ENCODE peak calls at places on chromosomes 7 and 10, in four cellular contexts. D is HepG2, C is K562, E is H1. B is an unnamed sample. For H3K36me3, the result is how much of the 10 kb centered on the place peaks cover.

GRCh38 chr7:139494835-139495568 is 11.5 kb upstream of the KLRG2 start:
- DNase-seq in D (no peak), C (no peak), E (no peak), B (peak)

GRCh38 chr7:77667459-77668090 is 28.7 kb upstream of the RSBN1L start:
- DNase-seq in D (no peak), C (no peak), E (peak), B (no peak)

GRCh38 chr7:23594879-23595604 is 2.1 kb upstream of the CCDC126 start:
- DNase-seq in D (peak), C (no peak), E (no peak), B (peak)

GRCh38 chr10:53006663-53007610 is 234.4 kb upstream of the MBL2 start:
- DNase-seq in D (peak), C (no peak), E (no peak), B (no peak)

GRCh38 chr10:79145174-79145483 is 76.4 kb downstream of the ZMIZ1 start:
- DNase-seq in D (no peak), C (no peak), E (no peak), B (no peak)

GRCh38 chr7:45400680-45401079 is 173.5 kb upstream of the ADCY1 start:
- DNase-seq in D (no peak), C (no peak), E (no peak), B (no peak)

GRCh38 chr7:74587435-74588126 is 69.9 kb upstream of the GTF2I start:
- DNase-seq in D (no peak), C (peak), E (peak), B (peak)

GRCh38 chr10:79059859-79060379 is 8.8 kb upstream of the ZMIZ1 start:
- DNase-seq in D (peak), C (no peak), E (no peak), B (no peak)

GRCh38 chr7:85103962-85104361 is 82.9 kb downstream of the SEMA3D start:
- DNase-seq in D (no peak), C (no peak), E (no peak), B (no peak)

GRCh38 chr7:17870406-17870805 is 69.9 kb downstream of the SNX13 start:
- DNase-seq in D (no peak), C (no peak), E (no peak), B (no peak)

GRCh38 chr10:119859422-119860258 is 13.0 kb downstream of the MCMBP start:
- DNase-seq in D (peak), C (no peak), E (no peak), B (no peak)

GRCh38 chr10:95480102-95480900 is 80.9 kb downstream of the SORBS1 start:
- DNase-seq in D (no peak), C (peak), E (no peak), B (no peak)

GRCh38 chr7:133364959-133365680 is 112.2 kb downstream of the EXOC4 start:
- DNase-seq in D (no peak), C (no peak), E (no peak), B (no peak)

GRCh38 chr10:97278491-97278989 is 13.9 kb downstream of the ARHGAP19 start:
- DNase-seq in D (peak), C (peak), E (no peak), B (no peak)

GRCh38 chr10:124145109-124145860 is 51.9 kb upstream of the CHST15 start:
- DNase-seq in D (no peak), C (no peak), E (no peak), B (no peak)

GRCh38 chr10:109427421-109427820 is 495.9 kb downstream of the XPNPEP1 start:
- DNase-seq in D (no peak), C (no peak), E (no peak), B (no peak)

GRCh38 chr10:33365871-33366411 is 31.5 kb upstream of the NRP1 start:
- DNase-seq in D (no peak), C (no peak), E (no peak), B (no peak)

GRCh38 chr7:14071045-14071444 is 81.6 kb upstream of the ETV1 start:
- DNase-seq in D (no peak), C (no peak), E (no peak), B (no peak)

GRCh38 chr7:4270941-4271715 is 411.0 kb upstream of the FOXK1 start:
- DNase-seq in D (no peak), C (no peak), E (peak), B (no peak)

DNA sequence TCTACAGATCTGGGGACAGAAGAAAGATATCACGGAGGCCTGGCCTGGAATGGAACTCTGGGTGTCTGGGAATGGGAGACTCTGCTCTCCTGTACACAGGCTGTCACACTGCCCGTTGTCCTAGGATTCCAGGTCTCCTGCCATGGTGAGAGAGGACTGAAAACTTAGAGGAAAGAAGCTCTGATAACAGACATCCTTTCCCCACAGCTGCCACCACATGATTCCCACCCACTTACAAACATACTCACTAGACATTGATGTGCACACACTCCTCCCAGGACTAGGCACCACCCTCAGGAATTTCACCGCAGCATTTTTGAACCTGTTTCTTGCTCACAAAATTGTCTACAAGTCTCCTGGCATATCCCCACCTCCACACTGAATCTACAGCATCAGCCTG is 5.7 kb downstream of the ZNF92 start:
- DNase-seq in D (peak), C (no peak), E (no peak), B (no peak)
- H3K36me3 ChIP-seq in D (under half), C (under half), E (under half), B (under half)

GRCh38 chr10:80741278-80741677 is 203.6 kb downstream of the SH2D4B start:
- DNase-seq in D (no peak), C (no peak), E (no peak), B (no peak)

GRCh38 chr10:80739328-80739727 is 201.6 kb downstream of the SH2D4B start:
- DNase-seq in D (no peak), C (no peak), E (no peak), B (no peak)

GRCh38 chr10:80739963-80740715 is 202.4 kb downstream of the SH2D4B start:
- DNase-seq in D (no peak), C (peak), E (peak), B (no peak)

DNA sequence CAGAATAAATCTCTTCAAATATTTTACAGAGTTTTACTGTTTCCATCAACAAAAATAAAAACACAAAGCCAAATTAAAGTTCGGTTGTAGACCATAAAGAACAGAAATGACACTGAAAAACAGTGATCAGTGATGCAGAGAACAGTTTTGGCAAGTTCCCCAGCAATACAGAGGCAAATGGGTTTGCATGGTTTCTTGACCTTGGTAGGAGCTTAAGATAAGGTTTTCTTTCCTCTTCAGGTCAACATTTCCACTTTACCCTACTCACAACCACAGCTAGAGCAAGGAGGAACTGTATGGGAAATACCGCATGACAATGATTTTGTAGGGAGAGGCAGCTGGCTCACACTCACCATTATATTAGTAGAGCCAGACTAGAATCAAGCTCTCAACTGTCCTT is 199.5 kb downstream of the SH2D4B start:
- DNase-seq in D (no peak), C (no peak), E (no peak), B (no peak)
- TF ChIP-seq ATF3 in D (no peak), C (no peak), E (no peak), B (no peak)

GRCh38 chr7:151053091-151053490 is 4.6 kb downstream of the CDK5 start:
- DNase-seq in D (no peak), C (peak), E (no peak), B (no peak)

GRCh38 chr7:151051108-151051507 is 2.8 kb downstream of the ASIC3 start:
- DNase-seq in D (no peak), C (peak), E (peak), B (no peak)

GRCh38 chr7:151056286-151057037 is 1.2 kb downstream of the CDK5 start:
- DNase-seq in D (no peak), C (peak), E (no peak), B (no peak)

GRCh38 chr7:151057038-151057736 is 510 bp downstream of the CDK5 start:
- DNase-seq in D (no peak), C (peak), E (no peak), B (no peak)

GRCh38 chr7:151053751-151054150 is 3.9 kb downstream of the CDK5 start:
- DNase-seq in D (no peak), C (no peak), E (no peak), B (no peak)
- TF ChIP-seq CREB1 in D (no peak), C (no peak), E (no peak), B (no peak)

GRCh38 chr10:59644841-59645240 is 64.8 kb downstream of the SLC16A9 start:
- DNase-seq in D (no peak), C (no peak), E (no peak), B (no peak)
- H3K36me3 ChIP-seq in D (under half), C (under half), E (under half), B (under half)

GRCh38 chr7:80681272-80681885 is 42.9 kb downstream of the CD36 start:
- DNase-seq in D (peak), C (no peak), E (no peak), B (no peak)

GRCh38 chr7:80677629-80678028 is 39.2 kb downstream of the CD36 start:
- DNase-seq in D (no peak), C (no peak), E (no peak), B (no peak)

GRCh38 chr7:80682744-80683143 is 44.3 kb downstream of the CD36 start:
- DNase-seq in D (no peak), C (no peak), E (no peak), B (no peak)

GRCh38 chr7:80678703-80679102 is 40.3 kb downstream of the CD36 start:
- DNase-seq in D (peak), C (no peak), E (no peak), B (no peak)

GRCh38 chr7:80680159-80680903 is 41.9 kb downstream of the CD36 start:
- DNase-seq in D (no peak), C (no peak), E (no peak), B (no peak)
- TF ChIP-seq ATF3 in D (no peak), C (no peak), E (no peak), B (no peak)

GRCh38 chr7:32224276-32224675 is 154.1 kb upstream of the PDE1C start:
- DNase-seq in D (no peak), C (no peak), E (peak), B (no peak)
- TF ChIP-seq CREB1 in D (no peak), C (no peak), E (no peak), B (no peak)

GRCh38 chr10:100186253-100186780 is 488 bp upstream of the ERLIN1 start:
- DNase-seq in D (no peak), C (peak), E (no peak), B (peak)
- H3K36me3 ChIP-seq in D (under half), C (half or more), E (under half), B (under half)

GRCh38 chr7:79647711-79648110 is 194.2 kb upstream of the MAGI2 start:
- DNase-seq in D (no peak), C (no peak), E (no peak), B (no peak)
- TF ChIP-seq ATF3 in D (no peak), C (no peak), E (no peak), B (no peak)